ENCODE peak calls at places on chromosomes 16 and 17, in six cellular contexts. F is testis, I is Peyer's patch, M is stomach, R is IMR-90, O is GM12892. D is an unnamed sample.

GRCh38 chr16:23905027-23905426 is 69.2 kb downstream of the PRKCB start:
- DNase-seq in F (peak), I (no peak), M (no peak), R (peak), O (no peak), D (no peak)

GRCh38 chr17:43033947-43034622 is 9.1 kb downstream of the RND2 start:
- DNase-seq in F (no peak), I (no peak), M (no peak), R (no peak), O (no peak), D (no peak)

GRCh38 chr17:61412860-61413653 is 13.4 kb downstream of the TBX2 start:
- DNase-seq in F (no peak), I (no peak), M (no peak), R (no peak), O (no peak), D (peak)

GRCh38 chr16:578870-579405 is 9.2 kb downstream of the PIGQ start:
- DNase-seq in F (peak), I (peak), M (peak), R (peak), O (peak), D (no peak)

GRCh38 chr17:41140360-41141132 is at the start of gene KRTAP4-6:
- DNase-seq in F (no peak), I (no peak), M (no peak), R (peak), O (no peak), D (no peak)

GRCh38 chr17:64357191-64357981 is 33.3 kb downstream of the PECAM1 start:
- DNase-seq in F (no peak), I (no peak), M (no peak), R (peak), O (no peak), D (peak)

GRCh38 chr17:40350410-40351184 is 13.9 kb downstream of the GJD3 start:
- DNase-seq in F (no peak), I (peak), M (no peak), R (no peak), O (no peak), D (no peak)

GRCh38 chr17:28954886-28955285 is 3.6 kb upstream of the PHF12 start:
- DNase-seq in F (no peak), I (no peak), M (no peak), R (no peak), O (no peak), D (no peak)

GRCh38 chr16:54033747-54034146 is 252.8 kb downstream of the IRX3 start:
- DNase-seq in F (no peak), I (no peak), M (no peak), R (no peak), O (no peak), D (no peak)

GRCh38 chr17:42456223-42457106 is 2.2 kb upstream of the ATP6V0A1 start:
- DNase-seq in F (peak), I (no peak), M (no peak), R (peak), O (no peak), D (no peak)

GRCh38 chr16:17389392-17389791 is 81.4 kb downstream of the XYLT1 start:
- DNase-seq in F (no peak), I (no peak), M (no peak), R (peak), O (no peak), D (no peak)

GRCh38 chr17:76968707-76969597 is 100.7 kb downstream of the MGAT5B start:
- DNase-seq in F (peak), I (no peak), M (peak), R (no peak), O (no peak), D (no peak)

GRCh38 chr16:66036162-66036561 is 330.3 kb upstream of the CDH5 start:
- DNase-seq in F (no peak), I (no peak), M (no peak), R (peak), O (no peak), D (no peak)

GRCh38 chr16:24609740-24610420 is 70.5 kb downstream of the RBBP6 start:
- DNase-seq in F (peak), I (peak), M (peak), R (peak), O (no peak), D (no peak)

GRCh38 chr17:2094891-2095535 is 40.1 kb downstream of the HIC1 start:
- DNase-seq in F (peak), I (no peak), M (peak), R (peak), O (no peak), D (no peak)

GRCh38 chr16:6726621-6727020 is 606.0 kb upstream of the RBFOX1 start:
- DNase-seq in F (no peak), I (no peak), M (no peak), R (no peak), O (no peak), D (no peak)

GRCh38 chr17:14919580-14920160 is 345.5 kb downstream of the PMP22 start:
- DNase-seq in F (no peak), I (no peak), M (no peak), R (peak), O (no peak), D (no peak)

GRCh38 chr17:64202683-64203430 is 60.2 kb downstream of the TEX2 start:
- DNase-seq in F (no peak), I (no peak), M (no peak), R (peak), O (no peak), D (no peak)

GRCh38 chr16:84530590-84530989 is 26.1 kb upstream of the MEAK7 start:
- DNase-seq in F (no peak), I (no peak), M (no peak), R (no peak), O (no peak), D (no peak)

GRCh38 chr17:50146927-50147640 is 3.4 kb downstream of the PPP1R9B start:
- DNase-seq in F (peak), I (peak), M (no peak), R (no peak), O (no peak), D (no peak)

GRCh38 chr16:85935957-85936760 is 37.2 kb downstream of the IRF8 start:
- DNase-seq in F (no peak), I (no peak), M (no peak), R (no peak), O (peak), D (no peak)

GRCh38 chr16:22625948-22626347 is 115.3 kb downstream of the NPIPB5 start:
- DNase-seq in F (no peak), I (no peak), M (no peak), R (no peak), O (no peak), D (no peak)

GRCh38 chr16:83176802-83177201 is 550.0 kb downstream of the CDH13 start:
- DNase-seq in F (no peak), I (no peak), M (no peak), R (no peak), O (no peak), D (no peak)

GRCh38 chr17:67834634-67835033 is 9.3 kb downstream of the BPTF start:
- DNase-seq in F (no peak), I (no peak), M (no peak), R (no peak), O (no peak), D (no peak)

GRCh38 chr16:11168386-11169065 is 87.5 kb downstream of the SOCS1 start:
- DNase-seq in F (no peak), I (peak), M (no peak), R (peak), O (no peak), D (no peak)

GRCh38 chr17:11954961-11955360 is 42.3 kb downstream of the ZNF18 start:
- DNase-seq in F (no peak), I (no peak), M (no peak), R (no peak), O (no peak), D (no peak)

GRCh38 chr16:29820730-29821662 is 734 bp downstream of the MVP start:
- DNase-seq in F (peak), I (peak), M (peak), R (no peak), O (peak), D (peak)
- TF ChIP-seq POLR2A in F (no peak), I (peak), M (no peak), R (no peak), O (peak), D (no peak)

GRCh38 chr17:75896360-75897075 is at the start of gene TRIM65:
- DNase-seq in F (peak), I (peak), M (peak), R (peak), O (peak), D (no peak)
- TF ChIP-seq POLR2A in F (peak), I (peak), M (no peak), R (no peak), O (peak), D (no peak)

GRCh38 chr16:1999866-2000514 is 9.6 kb downstream of the ZNF598 start:
- DNase-seq in F (no peak), I (no peak), M (no peak), R (no peak), O (no peak), D (no peak)

GRCh38 chr16:1997591-1998359 is 8.0 kb downstream of the SYNGR3 start:
- DNase-seq in F (no peak), I (no peak), M (no peak), R (peak), O (no peak), D (no peak)

GRCh38 chr16:2001035-2001434 is 8.6 kb downstream of the ZNF598 start:
- DNase-seq in F (no peak), I (no peak), M (no peak), R (no peak), O (no peak), D (no peak)

GRCh38 chr16:1998360-1998835 is 8.6 kb downstream of the SYNGR3 start:
- DNase-seq in F (no peak), I (no peak), M (no peak), R (no peak), O (no peak), D (no peak)

GRCh38 chr16:1998852-1999801 is 9.4 kb downstream of the SYNGR3 start:
- DNase-seq in F (no peak), I (no peak), M (no peak), R (no peak), O (no peak), D (no peak)
- TF ChIP-seq POLR2A in F (no peak), I (no peak), M (no peak), R (no peak), O (no peak), D (no peak)

GRCh38 chr17:45132569-45133463 is 501 bp upstream of the PLCD3 start:
- DNase-seq in F (peak), I (peak), M (peak), R (peak), O (peak), D (no peak)

GRCh38 chr17:45137561-45138305 is 2.2 kb downstream of the ACBD4 start:
- DNase-seq in F (no peak), I (peak), M (no peak), R (no peak), O (no peak), D (no peak)

GRCh38 chr17:45136846-45137560 is 1.5 kb downstream of the ACBD4 start:
- DNase-seq in F (no peak), I (peak), M (no peak), R (no peak), O (no peak), D (no peak)

GRCh38 chr17:45135978-45136791 is 698 bp downstream of the ACBD4 start:
- DNase-seq in F (peak), I (peak), M (no peak), R (no peak), O (no peak), D (no peak)

DNA sequence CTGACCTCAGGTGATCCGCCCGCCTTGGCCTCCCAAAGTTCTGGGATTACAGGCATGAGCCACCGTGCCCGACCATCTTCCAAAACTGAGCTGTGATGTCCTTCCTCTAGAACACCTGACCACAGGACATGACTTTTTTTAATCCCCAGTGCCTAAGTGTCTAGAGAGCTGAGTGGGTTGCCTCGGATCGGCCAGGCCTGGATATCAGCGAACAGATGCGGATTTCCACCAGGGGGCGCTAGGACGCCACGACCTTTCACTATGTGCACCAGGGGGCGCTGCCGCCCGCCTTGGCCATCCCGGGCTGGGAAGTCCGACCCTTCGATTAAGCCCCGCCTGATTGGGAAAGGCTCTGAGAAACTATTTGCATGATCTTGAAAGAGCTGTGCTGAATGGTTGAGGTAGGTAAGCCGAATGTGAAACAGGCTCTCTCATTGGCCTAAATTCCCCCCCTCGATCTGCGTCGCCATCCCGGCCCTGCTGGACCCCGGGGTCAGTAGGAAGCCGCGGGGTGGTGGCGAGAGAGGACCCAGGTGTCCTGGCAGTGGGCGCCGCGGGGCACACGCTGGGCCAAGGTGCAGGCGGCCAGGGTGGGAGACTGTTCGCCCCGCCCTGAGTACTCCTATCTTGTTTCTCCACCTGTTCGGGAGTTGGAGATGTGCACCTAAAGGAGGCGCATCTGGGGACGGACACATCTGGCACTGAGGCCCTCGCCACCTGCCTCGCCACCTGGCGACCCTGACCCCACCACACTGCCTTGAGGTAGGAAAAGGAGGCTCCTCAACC is at the start of gene ACBD4:
- DNase-seq in F (peak), I (peak), M (peak), R (peak), O (peak), D (peak)
- TF ChIP-seq POLR2A in F (no peak), I (peak), M (no peak), R (peak), O (peak), D (no peak)

GRCh38 chr16:57824880-57825279 is 22.6 kb upstream of the KIFC3 start:
- DNase-seq in F (no peak), I (no peak), M (no peak), R (no peak), O (no peak), D (no peak)

GRCh38 chr16:57821149-57821971 is 19.1 kb upstream of the KIFC3 start:
- DNase-seq in F (no peak), I (no peak), M (no peak), R (no peak), O (no peak), D (no peak)

GRCh38 chr16:57823836-57824235 is 21.5 kb upstream of the KIFC3 start:
- DNase-seq in F (no peak), I (no peak), M (no peak), R (no peak), O (no peak), D (no peak)

GRCh38 chr16:57822861-57823260 is 20.6 kb upstream of the KIFC3 start:
- DNase-seq in F (no peak), I (no peak), M (no peak), R (no peak), O (no peak), D (no peak)

GRCh38 chr16:57822018-57822553 is 19.8 kb upstream of the KIFC3 start:
- DNase-seq in F (no peak), I (no peak), M (no peak), R (no peak), O (no peak), D (no peak)
- TF ChIP-seq POLR2A in F (no peak), I (no peak), M (no peak), R (no peak), O (no peak), D (no peak)

D was measured in vagina.